ENCODE peak calls at places on chromosomes 3 and 15, in five cellular contexts. A, J, X, L and W are unnamed samples.

GRCh38 chr15:45151998-45152828 is 22.4 kb downstream of the DUOX1 start:
- DNase-seq in J (no peak), A (no peak), L (no peak), X (no peak), W (no peak)

GRCh38 chr3:115804722-115805121 is 181.4 kb downstream of the GAP43 start:
- DNase-seq in J (no peak), L (no peak), X (no peak), A (no peak), W (no peak)

GRCh38 chr3:40582401-40583027 is 57.8 kb downstream of the ZNF621 start:
- DNase-seq in A (no peak), L (no peak), X (no peak), J (no peak), W (no peak)

GRCh38 chr3:119717520-119717919 is 14.7 kb downstream of the CFAP91 start:
- DNase-seq in J (no peak), A (no peak), L (no peak), X (no peak), W (no peak)

GRCh38 chr3:100899440-100900091 is 93.7 kb downstream of the ABI3BP start:
- DNase-seq in X (no peak), J (no peak), L (no peak), A (no peak), W (no peak)

GRCh38 chr3:53815651-53816050 is 30.6 kb downstream of the CHDH start:
- DNase-seq in J (no peak), L (no peak), X (no peak), A (no peak), W (no peak)

GRCh38 chr3:171497546-171497945 is 37.3 kb upstream of the TNIK start:
- DNase-seq in A (no peak), L (no peak), X (no peak), J (no peak), W (no peak)

GRCh38 chr3:47961815-47962606 is 54.2 kb downstream of the MAP4 start:
- DNase-seq in L (no peak), X (no peak), A (no peak), J (no peak), W (no peak)

GRCh38 chr3:126548556-126549466 is 9.9 kb downstream of the C3orf22 start:
- DNase-seq in X (peak; percentile 2), A (peak; percentile 8), J (peak; percentile 26), L (no peak), W (no peak)

GRCh38 chr3:120688121-120688520 is 6.1 kb upstream of the HGD start:
- DNase-seq in L (peak; percentile 46), A (no peak), J (no peak), X (no peak), W (no peak)